ENCODE peak calls at places on chromosomes 6 and 20, in four cellular contexts. One of them, this sample, is unnamed.

GRCh38 chr6:25889877-25890853 is 16.1 kb upstream of the SLC17A3 start:
- DNase-seq in epithelial cell of esophagus: peak; percentile 57
- DNase-seq in neural progenitor cell: peak; percentile 66
- DNase-seq in CD8-positive, alpha-beta T cell: no peak
- DNase-seq in this sample: peak; percentile 28

GRCh38 chr20:63031251-63032014 is 24.7 kb upstream of the BHLHE23 start:
- DNase-seq in epithelial cell of esophagus: no peak
- DNase-seq in neural progenitor cell: no peak
- DNase-seq in CD8-positive, alpha-beta T cell: peak; percentile 15
- DNase-seq in this sample: no peak

GRCh38 chr20:6069669-6070068 is 15.8 kb upstream of the LRRN4 start:
- DNase-seq in epithelial cell of esophagus: no peak
- DNase-seq in neural progenitor cell: no peak
- DNase-seq in CD8-positive, alpha-beta T cell: no peak
- DNase-seq in this sample: no peak

GRCh38 chr6:53796451-53796780 is 1.6 kb downstream of the LRRC1 start:
- DNase-seq in epithelial cell of esophagus: no peak
- DNase-seq in neural progenitor cell: no peak
- DNase-seq in CD8-positive, alpha-beta T cell: no peak
- DNase-seq in this sample: no peak

GRCh38 chr20:59777321-59777705 is 156.1 kb downstream of the SYCP2 start:
- DNase-seq in epithelial cell of esophagus: no peak
- DNase-seq in neural progenitor cell: no peak
- DNase-seq in CD8-positive, alpha-beta T cell: no peak
- DNase-seq in this sample: no peak

GRCh38 chr20:17679786-17680127 is 2.3 kb downstream of the RRBP1 start:
- DNase-seq in epithelial cell of esophagus: no peak
- DNase-seq in neural progenitor cell: peak; percentile 50
- DNase-seq in CD8-positive, alpha-beta T cell: no peak
- DNase-seq in this sample: no peak

GRCh38 chr6:157110620-157111019 is 212.7 kb downstream of the TMEM242 start:
- DNase-seq in epithelial cell of esophagus: no peak
- DNase-seq in neural progenitor cell: no peak
- DNase-seq in CD8-positive, alpha-beta T cell: no peak
- DNase-seq in this sample: no peak

GRCh38 chr20:61899971-61900370 is 165.7 kb downstream of the TAF4 start:
- DNase-seq in epithelial cell of esophagus: no peak
- DNase-seq in neural progenitor cell: no peak
- DNase-seq in CD8-positive, alpha-beta T cell: no peak
- DNase-seq in this sample: no peak

GRCh38 chr20:7843613-7844012 is 96.6 kb downstream of the HAO1 start:
- DNase-seq in epithelial cell of esophagus: peak; percentile 70
- DNase-seq in neural progenitor cell: no peak
- DNase-seq in CD8-positive, alpha-beta T cell: no peak
- DNase-seq in this sample: no peak

GRCh38 chr6:75201901-75202672 is 3.8 kb downstream of the COL12A1 start:
- DNase-seq in epithelial cell of esophagus: peak; percentile 45
- DNase-seq in neural progenitor cell: peak; percentile 74
- DNase-seq in CD8-positive, alpha-beta T cell: peak; percentile 14
- DNase-seq in this sample: peak; percentile 14

GRCh38 chr6:150016324-150017185 is 8.8 kb downstream of the RAET1L start:
- DNase-seq in epithelial cell of esophagus: peak; percentile 71
- DNase-seq in neural progenitor cell: peak; percentile 74
- DNase-seq in CD8-positive, alpha-beta T cell: peak; percentile 55
- DNase-seq in this sample: peak; percentile 39
- TF ChIP-seq CTCF in epithelial cell of esophagus: peak; percentile 59
- TF ChIP-seq CTCF in neural progenitor cell: peak; percentile 69
- TF ChIP-seq CTCF in CD8-positive, alpha-beta T cell: peak; percentile 70
- TF ChIP-seq CTCF in this sample: peak; percentile 81

DNA sequence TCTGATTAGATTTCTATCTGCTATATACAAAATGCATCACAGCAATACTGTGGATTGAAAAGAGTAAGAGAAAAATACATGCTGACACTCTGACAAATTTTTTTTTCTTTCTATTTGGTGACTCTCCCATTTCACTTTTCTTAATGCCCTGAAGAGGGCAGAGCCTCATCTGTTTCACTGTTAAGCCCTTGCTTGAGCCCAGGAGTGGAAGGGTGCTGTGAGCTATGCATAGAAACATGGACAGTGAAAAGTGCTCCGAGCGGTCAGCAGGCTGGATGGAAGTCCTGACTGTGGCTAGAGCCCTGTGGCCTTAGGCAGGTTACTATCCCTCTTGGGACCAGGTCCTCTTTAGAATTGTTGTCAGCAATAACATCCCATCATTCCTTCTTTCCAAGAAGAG is 17.4 kb upstream of the CSE1L start:
- DNase-seq in epithelial cell of esophagus: peak; percentile 11
- DNase-seq in neural progenitor cell: peak; percentile 54
- DNase-seq in CD8-positive, alpha-beta T cell: no peak
- DNase-seq in this sample: no peak
- TF ChIP-seq CTCF in epithelial cell of esophagus: peak; percentile 44
- TF ChIP-seq CTCF in neural progenitor cell: peak; percentile 54
- TF ChIP-seq CTCF in CD8-positive, alpha-beta T cell: no peak
- TF ChIP-seq CTCF in this sample: peak; percentile 52

GRCh38 chr6:87396595-87397392 is 11.0 kb upstream of the CFAP206 start:
- DNase-seq in epithelial cell of esophagus: no peak
- DNase-seq in neural progenitor cell: no peak
- DNase-seq in CD8-positive, alpha-beta T cell: no peak
- DNase-seq in this sample: no peak
- TF ChIP-seq CTCF in epithelial cell of esophagus: no peak
- TF ChIP-seq CTCF in neural progenitor cell: no peak
- TF ChIP-seq CTCF in CD8-positive, alpha-beta T cell: no peak
- TF ChIP-seq CTCF in this sample: no peak

GRCh38 chr20:4230651-4231050 is 215.3 kb upstream of the RNF24 start:
- DNase-seq in epithelial cell of esophagus: peak; percentile 61
- DNase-seq in neural progenitor cell: peak; percentile 57
- DNase-seq in CD8-positive, alpha-beta T cell: no peak
- DNase-seq in this sample: no peak

GRCh38 chr20:4235512-4236043 is 220.2 kb upstream of the RNF24 start:
- DNase-seq in epithelial cell of esophagus: no peak
- DNase-seq in neural progenitor cell: no peak
- DNase-seq in CD8-positive, alpha-beta T cell: no peak
- DNase-seq in this sample: no peak

GRCh38 chr20:4234128-4234527 is 218.8 kb upstream of the RNF24 start:
- DNase-seq in epithelial cell of esophagus: peak; percentile 79
- DNase-seq in neural progenitor cell: no peak
- DNase-seq in CD8-positive, alpha-beta T cell: no peak
- DNase-seq in this sample: no peak

GRCh38 chr20:4234664-4235063 is 219.3 kb upstream of the RNF24 start:
- DNase-seq in epithelial cell of esophagus: no peak
- DNase-seq in neural progenitor cell: no peak
- DNase-seq in CD8-positive, alpha-beta T cell: no peak
- DNase-seq in this sample: no peak

GRCh38 chr20:4233520-4233919 is 218.2 kb upstream of the RNF24 start:
- DNase-seq in epithelial cell of esophagus: no peak
- DNase-seq in neural progenitor cell: no peak
- DNase-seq in CD8-positive, alpha-beta T cell: no peak
- DNase-seq in this sample: no peak
- TF ChIP-seq CTCF in epithelial cell of esophagus: no peak
- TF ChIP-seq CTCF in neural progenitor cell: peak; percentile 9
- TF ChIP-seq CTCF in CD8-positive, alpha-beta T cell: no peak
- TF ChIP-seq CTCF in this sample: no peak

GRCh38 chr6:76697585-76697984 is 625.1 kb upstream of the IMPG1 start:
- DNase-seq in epithelial cell of esophagus: peak; percentile 34
- DNase-seq in neural progenitor cell: peak; percentile 27
- DNase-seq in CD8-positive, alpha-beta T cell: no peak
- DNase-seq in this sample: no peak
- TF ChIP-seq CTCF in epithelial cell of esophagus: no peak
- TF ChIP-seq CTCF in neural progenitor cell: peak; percentile 41
- TF ChIP-seq CTCF in CD8-positive, alpha-beta T cell: no peak
- TF ChIP-seq CTCF in this sample: peak; percentile 44

This sample was measured in neural crest cell.